ENCODE peak calls at places on chromosomes 4 and X, in ten cellular contexts. J is bronchial epithelial cell, R is HFF-Myc, V is body of pancreas, G is brain microvascular endothelial cell, N is endodermal cell, L is H9, D is foreskin fibroblast, Y is lower leg skin, P is GM10248. A is an unnamed sample.

GRCh38 chr4:152691761-152692160 is 12.0 kb upstream of the TMEM154 start:
- DNase-seq in J (no peak), R (no peak), V (no peak), G (no peak), N (no peak), L (no peak), D (no peak), Y (no peak), P (no peak), A (no peak)

GRCh38 chrX:153814591-153815315 is 15.6 kb downstream of the PDZD4 start:
- DNase-seq in J (no peak), R (no peak), V (no peak), G (no peak), N (peak; percentile 37), L (no peak), D (no peak), Y (no peak), P (no peak), A (no peak)

GRCh38 chrX:43750248-43750676 is 94.2 kb downstream of the MAOA start:
- DNase-seq in J (peak; percentile 47), R (peak; percentile 6), V (peak; percentile 47), G (peak; percentile 39), N (peak; percentile 80), L (peak; percentile 65), D (peak; percentile 79), Y (no peak), P (peak; percentile 28), A (peak; percentile 64)

GRCh38 chr4:151169900-151170299 is 70.5 kb downstream of the RPS3A start:
- DNase-seq in J (no peak), R (no peak), V (no peak), G (no peak), N (no peak), L (no peak), D (no peak), Y (no peak), P (no peak), A (peak; percentile 29)

GRCh38 chrX:124362072-124362471 is 15.7 kb downstream of the SH2D1A start:
- DNase-seq in J (no peak), R (no peak), V (no peak), G (no peak), N (no peak), L (no peak), D (no peak), Y (no peak), P (no peak), A (no peak)

GRCh38 chr4:100372432-100372831 is 145.4 kb downstream of the EMCN start:
- DNase-seq in J (peak; percentile 15), R (no peak), V (no peak), G (no peak), N (peak; percentile 56), L (no peak), D (no peak), Y (no peak), P (no peak), A (peak; percentile 20)

GRCh38 chr4:75819121-75819520 is 83.1 kb downstream of the PPEF2 start:
- DNase-seq in J (no peak), R (no peak), V (no peak), G (no peak), N (no peak), L (no peak), D (no peak), Y (no peak), P (no peak), A (no peak)

GRCh38 chr4:76078033-76078613 is 3.6 kb downstream of the ART3 start:
- DNase-seq in J (no peak), R (no peak), V (no peak), G (no peak), N (no peak), L (no peak), D (no peak), Y (no peak), P (no peak), A (peak; percentile 15)

GRCh38 chrX:150258463-150259430 is 104.4 kb upstream of the MAMLD1 start:
- DNase-seq in J (no peak), R (no peak), V (no peak), G (no peak), N (peak; percentile 29), L (no peak), D (no peak), Y (peak; percentile 37), P (no peak), A (peak; percentile 14)

GRCh38 chrX:102883491-102883890 is 53.6 kb upstream of the RAB40AL start:
- DNase-seq in J (no peak), R (no peak), V (no peak), G (no peak), N (no peak), L (no peak), D (no peak), Y (no peak), P (no peak), A (no peak)
- TF ChIP-seq CTCF in J (no peak), R (no peak), V (no peak), G (no peak), N (no peak), L (no peak), D (no peak), Y (no peak), P (no peak), A (no peak)

DNA sequence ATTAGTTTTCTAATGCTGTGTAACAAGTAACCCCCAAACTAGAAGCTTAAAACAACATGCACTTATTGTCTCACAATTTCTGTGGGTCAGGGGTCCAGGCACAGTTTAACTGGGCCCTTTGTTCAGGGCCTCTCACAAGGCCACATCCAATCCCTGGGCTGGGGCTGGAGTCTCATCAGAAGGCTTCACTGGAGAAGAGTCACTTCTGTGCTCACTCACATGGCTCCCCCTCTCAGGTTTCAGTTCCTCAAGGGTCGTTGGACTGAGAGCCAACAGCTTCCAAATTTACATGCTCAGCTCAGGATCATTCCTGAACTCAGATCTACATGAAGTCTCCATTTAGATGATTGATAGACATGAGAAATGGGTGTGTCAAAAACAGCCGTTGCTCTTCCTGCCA is 77.1 kb downstream of the EVC start:
- DNase-seq in J (no peak), R (no peak), V (no peak), G (no peak), N (no peak), L (peak; percentile 10), D (no peak), Y (peak; percentile 40), P (no peak), A (no peak)
- TF ChIP-seq CTCF in J (no peak), R (no peak), V (no peak), G (no peak), N (no peak), L (no peak), D (no peak), Y (no peak), P (no peak), A (no peak)

GRCh38 chrX:16839224-16839851 is 30.8 kb downstream of the RBBP7 start:
- DNase-seq in J (no peak), R (no peak), V (no peak), G (no peak), N (no peak), L (no peak), D (no peak), Y (no peak), P (no peak), A (no peak)

GRCh38 chrX:16839852-16840460 is 30.2 kb downstream of the RBBP7 start:
- DNase-seq in J (peak; percentile 75), R (no peak), V (no peak), G (peak; percentile 71), N (peak; percentile 80), L (peak; percentile 54), D (peak; percentile 54), Y (no peak), P (no peak), A (peak; percentile 81)

GRCh38 chrX:16834811-16835210 is 35.4 kb downstream of the RBBP7 start:
- DNase-seq in J (no peak), R (no peak), V (no peak), G (no peak), N (no peak), L (no peak), D (no peak), Y (no peak), P (no peak), A (no peak)

GRCh38 chrX:16838202-16839066 is 31.7 kb downstream of the RBBP7 start:
- DNase-seq in J (peak; percentile 26), R (no peak), V (no peak), G (peak; percentile 85), N (no peak), L (peak; percentile 52), D (peak; percentile 72), Y (no peak), P (no peak), A (peak; percentile 84)

GRCh38 chrX:16836371-16836770 is 33.8 kb downstream of the RBBP7 start:
- DNase-seq in J (peak; percentile 19), R (no peak), V (peak; percentile 25), G (no peak), N (peak; percentile 88), L (peak; percentile 77), D (peak; percentile 33), Y (no peak), P (no peak), A (no peak)
- TF ChIP-seq CTCF in J (peak; percentile 65), R (peak; percentile 32), V (peak; percentile 49), G (peak; percentile 77), N (peak; percentile 94), L (peak; percentile 84), D (no peak), Y (no peak), P (no peak), A (peak; percentile 19)

GRCh38 chr4:105632599-105632998 is 75.9 kb downstream of the INTS12 start:
- DNase-seq in J (no peak), R (no peak), V (no peak), G (no peak), N (peak; percentile 51), L (no peak), D (no peak), Y (no peak), P (no peak), A (no peak)
- TF ChIP-seq CTCF in J (no peak), R (no peak), V (no peak), G (no peak), N (peak; percentile 20), L (no peak), D (no peak), Y (no peak), P (peak; percentile 4), A (no peak)